ENCODE peak calls at places on chromosomes 6 and 20, in nine cellular contexts. A is GM12865, D is Panc1, M is hepatocyte, L is lower lobe of right lung, F is PC-3, I is astrocyte of the cerebellum, B is endothelial cell, S is upper lobe of right lung. Y is an unnamed sample.

GRCh38 chr6:3559561-3559960 is 102.7 kb upstream of the SLC22A23 start:
- DNase-seq in S (no peak), F (no peak), I (no peak), D (no peak), A (no peak), B (no peak), M (no peak), L (no peak), Y (no peak)

GRCh38 chr20:50251992-50252491 is 61.4 kb downstream of the CEBPB start:
- DNase-seq in L (no peak), I (no peak), F (peak; percentile 48), B (no peak), M (no peak), D (no peak), A (no peak), S (no peak), Y (no peak)

GRCh38 chr6:28383235-28384142 is 16.1 kb downstream of the ZSCAN12 start:
- DNase-seq in L (peak; percentile 92), I (peak; percentile 43), A (peak; percentile 86), D (peak; percentile 81), M (peak; percentile 93), B (peak; percentile 79), S (peak; percentile 93), F (peak; percentile 89), Y (peak; percentile 90)

GRCh38 chr20:34526466-34526865 is 10.2 kb downstream of the DYNLRB1 start:
- DNase-seq in A (no peak), D (no peak), L (no peak), B (no peak), I (no peak), S (no peak), M (no peak), F (no peak), Y (no peak)

GRCh38 chr6:166496460-166496859 is 90.0 kb downstream of the RAMACL start:
- DNase-seq in F (no peak), A (no peak), L (no peak), B (no peak), S (no peak), M (no peak), D (no peak), I (no peak), Y (no peak)

GRCh38 chr6:5029609-5030008 is 25.8 kb upstream of the RPP40 start:
- DNase-seq in M (no peak), B (no peak), A (no peak), S (no peak), I (no peak), L (no peak), D (no peak), F (no peak), Y (no peak)

GRCh38 chr20:19314619-19315018 is 102.2 kb downstream of the SLC24A3 start:
- DNase-seq in M (no peak), L (no peak), S (no peak), F (no peak), B (no peak), A (no peak), D (no peak), I (no peak), Y (no peak)

GRCh38 chr6:31762356-31762755 is at the start of gene SAPCD1:
- DNase-seq in A (no peak), D (no peak), I (no peak), L (no peak), M (no peak), F (no peak), B (no peak), S (no peak), Y (no peak)

GRCh38 chr6:79943133-79943532 is 4.2 kb downstream of the ELOVL4 start:
- DNase-seq in F (no peak), A (no peak), M (no peak), B (no peak), I (no peak), S (no peak), L (no peak), D (no peak), Y (no peak)

GRCh38 chr6:11008821-11009220 is 35.3 kb downstream of the ELOVL2 start:
- DNase-seq in M (no peak), F (no peak), A (no peak), D (no peak), S (no peak), I (no peak), L (no peak), B (no peak), Y (no peak)

GRCh38 chr6:73566954-73567591 is 46.2 kb upstream of the EEF1A1 start:
- DNase-seq in F (no peak), D (no peak), S (peak; percentile 74), I (no peak), A (no peak), B (no peak), M (peak; percentile 88), L (peak; percentile 75), Y (peak; percentile 86)

GRCh38 chr6:154302111-154302752 is 54.4 kb downstream of the IPCEF1 start:
- DNase-seq in F (peak; percentile 79), L (no peak), A (peak; percentile 87), M (peak; percentile 25), I (peak; percentile 81), B (no peak), S (no peak), D (no peak), Y (no peak)

GRCh38 chr6:137216106-137216505 is 3.1 kb downstream of the IFNGR1 start:
- DNase-seq in A (no peak), B (no peak), L (no peak), F (no peak), I (no peak), D (no peak), M (no peak), S (no peak), Y (no peak)

GRCh38 chr20:36305602-36306556 is at the start of gene DLGAP4:
- DNase-seq in I (no peak), S (peak; percentile 38), F (no peak), L (no peak), A (no peak), D (no peak), M (no peak), B (no peak), Y (no peak)

GRCh38 chr20:6295477-6296256 is 172.8 kb upstream of the FERMT1 start:
- DNase-seq in A (no peak), D (no peak), S (no peak), M (no peak), F (no peak), B (no peak), L (no peak), I (no peak), Y (no peak)

GRCh38 chr6:75349262-75349984 is 64.8 kb upstream of the TMEM30A start:
- DNase-seq in D (no peak), L (peak; percentile 56), B (peak; percentile 44), I (peak; percentile 12), F (no peak), A (peak; percentile 34), S (peak; percentile 76), M (peak; percentile 51), Y (peak; percentile 58)
- TF ChIP-seq CTCF in D (no peak), L (peak; percentile 24), B (no peak), I (peak; percentile 35), F (no peak), A (peak; percentile 1), S (no peak), M (no peak), Y (no peak)

GRCh38 chr6:16821834-16822264 is 60.6 kb upstream of the ATXN1 start:
- DNase-seq in S (no peak), F (no peak), M (peak; percentile 67), D (no peak), I (no peak), A (no peak), B (no peak), L (no peak), Y (no peak)

GRCh38 chr6:16817594-16817993 is 56.3 kb upstream of the ATXN1 start:
- DNase-seq in L (no peak), S (no peak), D (no peak), M (no peak), B (no peak), F (no peak), A (no peak), I (no peak), Y (no peak)

GRCh38 chr6:16822529-16822928 is 61.3 kb upstream of the ATXN1 start:
- DNase-seq in L (no peak), B (no peak), D (no peak), S (no peak), A (no peak), M (no peak), F (peak; percentile 38), I (no peak), Y (no peak)

GRCh38 chr6:16818992-16819626 is 57.8 kb upstream of the ATXN1 start:
- DNase-seq in S (no peak), L (no peak), M (no peak), A (no peak), F (no peak), D (no peak), B (no peak), I (no peak), Y (no peak)

GRCh38 chr6:16819752-16820151 is 58.5 kb upstream of the ATXN1 start:
- DNase-seq in B (no peak), M (no peak), S (no peak), I (no peak), L (no peak), D (peak; percentile 13), F (peak; percentile 61), A (peak; percentile 28), Y (no peak)
- TF ChIP-seq CTCF in B (no peak), M (no peak), S (peak; percentile 18), I (peak; percentile 48), L (no peak), D (peak; percentile 67), F (peak; percentile 65), A (no peak), Y (no peak)

GRCh38 chr6:83859410-83860346 is at the start of gene CYB5R4:
- DNase-seq in I (peak; percentile 94), D (peak; percentile 88), L (peak; percentile 96), F (peak; percentile 92), S (peak; percentile 97), M (peak; percentile 98), A (peak; percentile 96), B (peak; percentile 92), Y (peak; percentile 96)
- TF ChIP-seq CTCF in I (peak; percentile 63), D (peak; percentile 46), L (peak; percentile 45), F (peak; percentile 47), S (peak; percentile 45), M (peak; percentile 46), A (peak; percentile 54), B (no peak), Y (peak; percentile 40)

GRCh38 chr20:56995157-56995556 is 271.3 kb downstream of the BMP7 start:
- DNase-seq in M (no peak), A (no peak), D (no peak), S (no peak), I (no peak), L (no peak), B (no peak), F (no peak), Y (no peak)

GRCh38 chr20:56993020-56993419 is 273.4 kb downstream of the BMP7 start:
- DNase-seq in S (no peak), M (no peak), I (no peak), A (no peak), L (no peak), F (no peak), D (no peak), B (no peak), Y (no peak)

GRCh38 chr20:56996533-56996932 is 269.9 kb downstream of the BMP7 start:
- DNase-seq in B (no peak), S (no peak), F (no peak), M (no peak), A (no peak), D (no peak), L (no peak), I (no peak), Y (no peak)

GRCh38 chr20:56994006-56994405 is 272.4 kb downstream of the BMP7 start:
- DNase-seq in L (no peak), I (no peak), A (no peak), F (no peak), S (no peak), M (no peak), B (no peak), D (no peak), Y (no peak)

GRCh38 chr20:56995635-56996075 is 270.8 kb downstream of the BMP7 start:
- DNase-seq in I (no peak), L (no peak), D (no peak), S (no peak), A (peak; percentile 12), B (peak; percentile 71), M (peak; percentile 51), F (peak; percentile 72), Y (peak; percentile 75)
- TF ChIP-seq CTCF in I (peak; percentile 73), L (peak; percentile 42), D (peak; percentile 90), S (peak; percentile 38), A (peak; percentile 56), B (peak; percentile 79), M (peak; percentile 60), F (peak; percentile 93), Y (peak; percentile 90)

Y was measured in Calu3.